ENCODE peak calls at places on chromosomes 3 and 15, in eight cellular contexts. N is upper lobe of left lung, U is transverse colon, W is psoas muscle, C is PC-3, J is Panc1, T is neural crest cell, D is fibroblast of lung. R is an unnamed sample.

GRCh38 chr3:170642882-170643601 is 57.2 kb upstream of the SLC7A14 start:
- DNase-seq in N (no peak), U (no peak), W (peak), C (no peak), J (no peak), T (no peak), D (no peak), R (no peak)

GRCh38 chr3:140902791-140903190 is 38.8 kb upstream of the SLC25A36 start:
- DNase-seq in N (no peak), U (no peak), W (no peak), C (no peak), J (no peak), T (no peak), D (no peak), R (no peak)

GRCh38 chr3:72274511-72275295 is 489.8 kb upstream of the PROK2 start:
- DNase-seq in N (peak), U (peak), W (no peak), C (no peak), J (no peak), T (no peak), D (peak), R (no peak)

GRCh38 chr3:5160926-5161858 is 26.3 kb upstream of the EDEM1 start:
- DNase-seq in N (no peak), U (no peak), W (no peak), C (peak), J (no peak), T (no peak), D (no peak), R (no peak)

GRCh38 chr15:92914103-92914499 is 14.0 kb downstream of the CHD2 start:
- DNase-seq in N (no peak), U (no peak), W (no peak), C (no peak), J (no peak), T (no peak), D (no peak), R (no peak)

GRCh38 chr3:188749010-188749617 is 422.7 kb upstream of the TPRG1 start:
- DNase-seq in N (no peak), U (peak), W (no peak), C (peak), J (peak), T (peak), D (no peak), R (no peak)

GRCh38 chr3:87045473-87045872 is 54.5 kb upstream of the VGLL3 start:
- DNase-seq in N (no peak), U (no peak), W (no peak), C (peak), J (no peak), T (no peak), D (no peak), R (no peak)

GRCh38 chr15:37682304-37682703 is 252.1 kb upstream of the TMCO5A start:
- DNase-seq in N (no peak), U (no peak), W (no peak), C (peak), J (no peak), T (no peak), D (peak), R (no peak)

GRCh38 chr3:12983326-12983725 is 89.9 kb downstream of the IQSEC1 start:
- DNase-seq in N (no peak), U (no peak), W (no peak), C (no peak), J (no peak), T (no peak), D (no peak), R (no peak)

GRCh38 chr3:12984023-12984823 is 89.0 kb downstream of the IQSEC1 start:
- DNase-seq in N (peak), U (peak), W (peak), C (peak), J (peak), T (peak), D (peak), R (no peak)

GRCh38 chr3:12981631-12982265 is 91.5 kb downstream of the IQSEC1 start:
- DNase-seq in N (no peak), U (no peak), W (no peak), C (no peak), J (no peak), T (no peak), D (no peak), R (no peak)

GRCh38 chr3:12980596-12981290 is 92.5 kb downstream of the IQSEC1 start:
- DNase-seq in N (no peak), U (no peak), W (no peak), C (no peak), J (no peak), T (no peak), D (no peak), R (no peak)

DNA sequence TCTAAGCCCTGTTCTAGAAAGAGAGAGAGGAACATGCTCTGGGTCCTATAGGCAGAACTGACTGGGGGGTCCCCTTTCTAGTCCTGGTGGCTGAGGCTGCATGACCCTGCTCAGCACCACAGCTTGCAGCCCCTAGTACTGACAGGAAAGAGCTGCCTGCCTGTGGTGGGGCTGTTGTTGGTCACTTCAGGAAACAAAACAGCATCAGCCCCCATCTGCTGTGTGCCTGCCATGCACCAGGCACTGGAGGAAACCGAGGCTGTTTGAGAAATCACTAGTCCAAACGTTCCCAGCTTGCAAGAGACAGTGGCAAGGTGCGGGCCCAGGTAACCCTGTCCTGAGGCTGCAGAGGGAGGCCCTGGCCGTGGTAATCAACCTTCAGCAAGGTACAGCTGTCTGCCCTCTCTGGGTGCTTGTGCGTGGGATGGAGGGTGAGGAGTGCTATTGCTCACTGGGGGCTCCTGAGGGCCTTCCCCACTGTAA is 90.6 kb downstream of the IQSEC1 start:
- DNase-seq in N (no peak), U (no peak), W (no peak), C (no peak), J (no peak), T (no peak), D (no peak), R (no peak)
- TF ChIP-seq CTCF in N (no peak), U (no peak), W (no peak), C (no peak), J (no peak), T (no peak), D (no peak), R (no peak)

GRCh38 chr3:62554264-62554799 is 181.0 kb upstream of the FEZF2 start:
- DNase-seq in N (no peak), U (no peak), W (no peak), C (peak), J (no peak), T (no peak), D (peak), R (no peak)
- TF ChIP-seq CTCF in N (no peak), U (no peak), W (peak), C (peak), J (peak), T (peak), D (peak), R (no peak)

GRCh38 chr15:90933310-90933709 is 961 bp upstream of the HDDC3 start:
- DNase-seq in N (no peak), U (no peak), W (no peak), C (no peak), J (no peak), T (no peak), D (no peak), R (no peak)

GRCh38 chr15:90930861-90931629 is 1.3 kb downstream of the HDDC3 start:
- DNase-seq in N (peak), U (no peak), W (no peak), C (no peak), J (no peak), T (no peak), D (no peak), R (no peak)

GRCh38 chr15:90934256-90934948 is 683 bp upstream of the UNC45A start:
- DNase-seq in N (peak), U (peak), W (peak), C (peak), J (no peak), T (peak), D (peak), R (peak)

GRCh38 chr15:90931737-90932659 is at the start of gene HDDC3:
- DNase-seq in N (peak), U (peak), W (peak), C (peak), J (no peak), T (peak), D (peak), R (peak)

GRCh38 chr15:90932660-90932991 is 277 bp upstream of the HDDC3 start:
- DNase-seq in N (no peak), U (no peak), W (no peak), C (no peak), J (no peak), T (no peak), D (no peak), R (no peak)
- TF ChIP-seq CTCF in N (no peak), U (no peak), W (no peak), C (peak), J (peak), T (no peak), D (no peak), R (no peak)

DNA sequence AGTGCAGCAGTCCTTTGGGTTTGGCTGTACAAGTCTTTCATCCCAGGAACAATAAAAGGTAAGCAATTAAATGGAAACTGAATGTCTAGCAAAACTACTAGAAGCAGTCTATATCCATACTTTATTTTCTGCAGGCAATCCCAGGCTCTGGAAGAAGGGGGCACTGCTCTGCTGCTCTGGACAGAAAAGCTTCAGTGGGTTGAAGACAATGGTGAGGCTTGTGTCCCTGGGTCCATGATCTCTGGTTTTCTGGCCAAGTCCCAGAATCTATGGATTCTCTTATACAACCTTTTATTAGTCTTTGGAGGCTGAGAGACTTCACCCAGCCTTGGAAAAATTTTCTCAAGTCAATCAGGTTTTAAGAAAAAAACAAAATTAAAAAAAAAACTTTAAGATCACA is 35.6 kb downstream of the SCAP start:
- DNase-seq in N (no peak), U (no peak), W (no peak), C (peak), J (no peak), T (no peak), D (peak), R (no peak)
- TF ChIP-seq CTCF in N (no peak), U (no peak), W (no peak), C (peak), J (no peak), T (peak), D (peak), R (no peak)

GRCh38 chr3:181660337-181660736 is 51.4 kb upstream of the SOX2 start:
- DNase-seq in N (no peak), U (no peak), W (no peak), C (no peak), J (no peak), T (no peak), D (no peak), R (no peak)
- TF ChIP-seq CTCF in N (no peak), U (no peak), W (no peak), C (no peak), J (no peak), T (no peak), D (no peak), R (no peak)